ENCODE peak calls at places on chromosome 3, in six cellular contexts. D is fibroblast of lung; U is NCI-H1417 treated with DMSO at 0.1 percent for 48 hours; M is effector CD4-positive, alpha-beta T cell; C is mammary epithelial cell; I is uterus. Y is an unnamed sample.

GRCh38 chr3:39668420-39668819 is 141.0 kb upstream of the MYRIP start:
- DNase-seq in I (no peak), C (peak; percentile 43), M (no peak), D (peak; percentile 38), U (no peak), Y (no peak)

GRCh38 chr3:31255007-31255603 is 277.6 kb upstream of the STT3B start:
- DNase-seq in M (no peak), I (no peak), U (no peak), D (no peak), C (no peak), Y (no peak)

GRCh38 chr3:156211583-156211982 is 91.2 kb downstream of the KCNAB1 start:
- DNase-seq in D (peak; percentile 93), U (no peak), M (no peak), C (peak; percentile 89), I (no peak), Y (no peak)

GRCh38 chr3:13884851-13885703 is 5.2 kb upstream of the WNT7A start:
- DNase-seq in I (no peak), D (no peak), M (peak; percentile 75), C (peak; percentile 56), U (peak; percentile 9), Y (peak; percentile 13)

GRCh38 chr3:185046623-185047022 is 106.2 kb downstream of the C3orf70 start:
- DNase-seq in U (no peak), C (no peak), I (no peak), M (no peak), D (no peak), Y (no peak)

GRCh38 chr3:123285479-123285878 is 83.7 kb downstream of the SEC22A start:
- DNase-seq in I (no peak), D (no peak), U (no peak), C (no peak), M (no peak), Y (no peak)

GRCh38 chr3:79052054-79052681 is 715.6 kb downstream of the ROBO1 start:
- DNase-seq in I (no peak), U (no peak), D (no peak), C (no peak), M (no peak), Y (no peak)

GRCh38 chr3:128149632-128150031 is 3.6 kb upstream of the EEFSEC start:
- DNase-seq in D (no peak), I (no peak), M (no peak), C (no peak), U (no peak), Y (peak; percentile 73)

GRCh38 chr3:191236635-191237034 is 37.6 kb downstream of the OSTN start:
- DNase-seq in M (no peak), C (no peak), D (peak; percentile 60), U (no peak), I (no peak), Y (no peak)

GRCh38 chr3:168407381-168407780 is 311.7 kb upstream of the GOLIM4 start:
- DNase-seq in M (no peak), U (no peak), D (no peak), I (no peak), C (no peak), Y (no peak)

GRCh38 chr3:133931084-133931483 is 35.4 kb upstream of the RAB6B start:
- DNase-seq in U (no peak), I (no peak), C (no peak), M (no peak), D (no peak), Y (no peak)

GRCh38 chr3:11391172-11391879 is 119.1 kb downstream of the ATG7 start:
- DNase-seq in C (no peak), U (no peak), I (no peak), M (no peak), D (peak; percentile 41), Y (no peak)

GRCh38 chr3:134437211-134437752 is 48.5 kb downstream of the ANAPC13 start:
- DNase-seq in C (peak; percentile 32), M (no peak), D (no peak), I (no peak), U (no peak), Y (no peak)

GRCh38 chr3:170425491-170426239 is 7.0 kb downstream of the CLDN11 start:
- DNase-seq in M (no peak), D (no peak), C (no peak), I (no peak), U (no peak), Y (no peak)

GRCh38 chr3:10775828-10776227 is 40.2 kb upstream of the SLC6A11 start:
- DNase-seq in I (no peak), U (no peak), D (no peak), C (no peak), M (no peak), Y (no peak)

GRCh38 chr3:150299221-150299620 is 108.9 kb upstream of the TSC22D2 start:
- DNase-seq in U (no peak), D (peak; percentile 90), C (no peak), I (no peak), M (no peak), Y (no peak)

GRCh38 chr3:196284396-196284795 is 3.1 kb downstream of the PCYT1A start:
- DNase-seq in U (no peak), D (peak; percentile 6), C (no peak), I (no peak), M (no peak), Y (no peak)

GRCh38 chr3:143240921-143241320 is 121.3 kb downstream of the CHST2 start:
- DNase-seq in I (no peak), D (no peak), U (no peak), C (no peak), M (no peak), Y (no peak)

GRCh38 chr3:187738400-187739124 is 6.7 kb downstream of the BCL6 start:
- DNase-seq in I (peak; percentile 88), C (peak; percentile 84), M (peak; percentile 57), D (peak; percentile 88), U (peak; percentile 50), Y (peak; percentile 97)

GRCh38 chr3:116020495-116020894 is 397.2 kb downstream of the GAP43 start:
- DNase-seq in U (no peak), D (peak; percentile 71), M (no peak), C (peak; percentile 14), I (no peak), Y (no peak)

GRCh38 chr3:73481888-73482287 is 142.9 kb downstream of the PDZRN3 start:
- DNase-seq in I (no peak), C (no peak), U (no peak), M (no peak), D (no peak), Y (no peak)

GRCh38 chr3:106168941-106169340 is 300.1 kb upstream of the CBLB start:
- DNase-seq in C (no peak), M (no peak), D (no peak), I (no peak), U (no peak), Y (no peak)

GRCh38 chr3:27986204-27986879 is 255.1 kb upstream of the CMC1 start:
- DNase-seq in I (no peak), U (no peak), C (no peak), M (no peak), D (no peak), Y (no peak)

GRCh38 chr3:138373695-138374094 is 25.3 kb downstream of the MRAS start:
- DNase-seq in M (no peak), D (no peak), I (no peak), U (no peak), C (no peak), Y (no peak)

GRCh38 chr3:177419904-177420601 is 222.8 kb upstream of the TBL1XR1 start:
- DNase-seq in U (no peak), C (no peak), D (no peak), I (peak; percentile 32), M (no peak), Y (no peak)

GRCh38 chr3:189947948-189948723 is 172.6 kb downstream of the P3H2 start:
- DNase-seq in M (no peak), C (peak; percentile 68), I (no peak), U (no peak), D (no peak), Y (no peak)

GRCh38 chr3:51355891-51356578 is 29.1 kb upstream of the MANF start:
- DNase-seq in M (no peak), D (no peak), U (no peak), I (no peak), C (peak; percentile 13), Y (no peak)

GRCh38 chr3:56323986-56324420 is 144.3 kb downstream of the ERC2 start:
- DNase-seq in D (peak; percentile 88), M (no peak), C (peak; percentile 66), U (no peak), I (no peak), Y (no peak)

GRCh38 chr3:5499404-5499803 is 311.9 kb downstream of the EDEM1 start:
- DNase-seq in U (no peak), I (no peak), M (no peak), D (no peak), C (no peak), Y (no peak)

GRCh38 chr3:124951511-124952390 is 17.2 kb upstream of the MUC13 start:
- DNase-seq in I (no peak), M (no peak), D (peak; percentile 66), U (no peak), C (peak; percentile 4), Y (no peak)

GRCh38 chr3:134801204-134801958 is 6.3 kb downstream of the EPHB1 start:
- DNase-seq in U (no peak), D (no peak), C (no peak), M (no peak), I (no peak), Y (no peak)

Y was measured in sigmoid colon.